ENCODE peak calls at places on chromosomes 16 and 17, in ten cellular contexts. A is GM12864, O is PC-3, U is AG04450, R is heart right ventricle, T is fibroblast of mammary gland, G is upper lobe of right lung, F is cardiac muscle cell, E is foreskin fibroblast, Q is tibial nerve. I is an unnamed sample.

GRCh38 chr17:16463341-16464000 is 28.5 kb downstream of the LRRC75A start:
- DNase-seq in A (no peak), E (peak), T (no peak), R (peak), G (no peak), F (peak), Q (no peak), U (peak), O (peak), I (no peak)

GRCh38 chr17:50947844-50948514 is 81.8 kb upstream of the TOB1 start:
- DNase-seq in O (peak), U (no peak), Q (no peak), R (peak), E (no peak), A (no peak), T (no peak), G (peak), F (no peak), I (no peak)

GRCh38 chr17:17635126-17635525 is 43.6 kb upstream of the PEMT start:
- DNase-seq in R (no peak), G (no peak), T (peak), A (no peak), O (no peak), F (no peak), Q (no peak), E (no peak), U (no peak), I (no peak)

GRCh38 chr16:35140293-35140986 is 1681.0 kb downstream of the TP53TG3F start:
- DNase-seq in R (no peak), A (no peak), O (no peak), Q (no peak), E (no peak), U (no peak), G (peak), F (no peak), T (no peak), I (no peak)

GRCh38 chr16:85246473-85246872 is 134.2 kb upstream of the CIBAR2 start:
- DNase-seq in G (no peak), A (no peak), R (no peak), F (no peak), O (no peak), Q (no peak), T (no peak), E (no peak), U (no peak), I (no peak)

GRCh38 chr17:6948562-6948961 is 47.3 kb upstream of the ALOX12 start:
- DNase-seq in G (no peak), R (no peak), A (no peak), T (no peak), U (no peak), F (no peak), E (no peak), O (peak), Q (no peak), I (no peak)

GRCh38 chr17:75288359-75288758 is 874 bp downstream of the SLC25A19 start:
- DNase-seq in R (no peak), A (no peak), F (no peak), G (no peak), T (no peak), E (no peak), Q (no peak), O (no peak), U (no peak), I (no peak)

GRCh38 chr16:1778200-1779179 is 3.9 kb downstream of the SPSB3 start:
- DNase-seq in E (peak), A (no peak), O (no peak), T (no peak), R (peak), G (no peak), Q (no peak), F (no peak), U (no peak), I (no peak)

GRCh38 chr16:80467961-80468360 is 72.8 kb upstream of the DYNLRB2 start:
- DNase-seq in U (no peak), O (no peak), A (no peak), E (no peak), Q (no peak), T (no peak), G (no peak), F (no peak), R (no peak), I (no peak)

GRCh38 chr17:79420318-79421243 is 190.3 kb downstream of the RBFOX3 start:
- DNase-seq in T (peak), F (peak), A (no peak), O (peak), R (no peak), U (no peak), E (peak), Q (no peak), G (no peak), I (no peak)

GRCh38 chr17:55432358-55433028 is 10.9 kb upstream of the MMD start:
- DNase-seq in A (no peak), U (no peak), Q (no peak), O (peak), F (no peak), G (no peak), T (peak), E (no peak), R (no peak), I (no peak)

GRCh38 chr17:80106176-80106575 is 4.8 kb downstream of the GAA start:
- DNase-seq in R (no peak), Q (no peak), E (no peak), T (no peak), O (no peak), F (no peak), A (no peak), G (peak), U (no peak), I (no peak)

GRCh38 chr17:61410555-61411089 is 11.0 kb downstream of the TBX2 start:
- DNase-seq in R (peak), F (peak), O (no peak), T (peak), E (peak), U (peak), Q (peak), A (no peak), G (peak), I (peak)

GRCh38 chr16:69564845-69565610 is 738 bp upstream of the NFAT5 start:
- DNase-seq in G (no peak), A (no peak), E (no peak), Q (no peak), R (no peak), O (no peak), F (no peak), T (no peak), U (no peak), I (no peak)

GRCh38 chr16:69563605-69564580 is 1.9 kb upstream of the NFAT5 start:
- DNase-seq in A (peak), E (peak), U (no peak), Q (no peak), R (no peak), F (no peak), O (peak), G (no peak), T (peak), I (peak)

GRCh38 chr16:69565611-69566436 is at the start of gene NFAT5:
- DNase-seq in F (peak), E (peak), R (peak), O (peak), G (peak), A (no peak), U (peak), T (peak), Q (peak), I (peak)

GRCh38 chr16:69566437-69567030 is 768 bp downstream of the NFAT5 start:
- DNase-seq in R (peak), G (peak), O (peak), U (no peak), F (peak), T (peak), A (no peak), Q (peak), E (peak), I (peak)

GRCh38 chr16:69567031-69567680 is 1.4 kb downstream of the NFAT5 start:
- DNase-seq in R (no peak), F (peak), A (no peak), O (peak), E (no peak), Q (no peak), G (no peak), T (no peak), U (no peak), I (no peak)
- TF ChIP-seq CTCF in R (no peak), F (peak), A (peak), O (no peak), E (peak), Q (no peak), G (peak), T (peak), U (peak), I (no peak)

DNA sequence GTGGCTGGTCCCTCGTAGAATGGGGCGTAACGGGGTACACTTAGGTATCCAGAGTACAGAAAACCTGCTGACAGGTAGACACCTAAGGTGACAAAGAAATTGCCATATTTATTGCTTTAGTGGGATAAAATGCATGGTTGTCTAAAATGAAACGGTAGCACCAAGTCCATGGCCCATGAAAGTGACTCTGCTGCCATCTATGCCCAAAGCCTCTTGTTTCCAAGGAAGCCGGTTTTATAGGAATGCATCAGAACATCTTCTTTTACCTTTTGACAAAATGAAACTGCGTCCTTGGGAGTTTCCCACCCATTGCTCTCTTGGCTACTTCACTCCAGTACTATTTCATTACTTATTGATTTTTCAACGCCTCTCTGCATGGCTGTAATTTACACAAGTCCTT is 151.3 kb upstream of the ZFHX3 start:
- DNase-seq in T (no peak), O (no peak), A (no peak), R (no peak), Q (no peak), U (no peak), F (no peak), E (no peak), G (no peak), I (no peak)
- TF ChIP-seq CTCF in T (no peak), O (peak), A (no peak), R (no peak), Q (no peak), U (no peak), F (no peak), E (no peak), G (no peak), I (no peak)

GRCh38 chr16:88415381-88416323 is 32.9 kb downstream of the ZNF469 start:
- DNase-seq in A (no peak), F (no peak), R (no peak), U (no peak), Q (no peak), O (no peak), T (no peak), G (no peak), E (no peak), I (no peak)
- TF ChIP-seq CTCF in A (no peak), F (no peak), R (no peak), U (no peak), Q (no peak), O (no peak), T (no peak), G (no peak), E (no peak), I (no peak)

DNA sequence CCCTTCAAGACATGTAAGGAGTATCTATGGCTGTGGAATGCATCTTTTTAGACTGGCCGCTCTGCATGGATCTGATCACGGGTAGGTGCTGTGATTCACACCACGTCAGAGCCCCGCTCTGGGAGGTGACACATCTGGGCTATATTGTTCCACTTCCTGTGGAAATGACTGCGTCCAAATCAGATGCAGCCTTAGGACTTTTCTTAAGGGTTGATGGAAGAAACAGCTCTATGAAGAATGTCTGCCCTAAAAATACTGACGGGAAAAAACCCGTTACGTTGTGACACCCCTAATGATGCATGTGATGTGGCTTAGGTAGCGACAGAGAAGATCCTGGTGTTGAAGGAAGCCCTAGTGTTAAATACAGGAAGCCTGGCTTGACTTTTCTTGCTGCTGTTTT is 12.2 kb downstream of the BANP start:
- DNase-seq in T (peak), E (peak), U (no peak), O (peak), F (no peak), G (no peak), A (no peak), R (no peak), Q (no peak), I (peak)
- TF ChIP-seq CTCF in T (no peak), E (no peak), U (no peak), O (no peak), F (no peak), G (no peak), A (no peak), R (no peak), Q (no peak), I (no peak)

GRCh38 chr16:89383095-89384003 is 107.0 kb downstream of the ANKRD11 start:
- DNase-seq in O (peak), U (no peak), G (peak), Q (no peak), T (peak), F (peak), A (no peak), R (no peak), E (no peak), I (no peak)

GRCh38 chr16:89386337-89386736 is 104.0 kb downstream of the ANKRD11 start:
- DNase-seq in A (no peak), F (no peak), Q (no peak), T (no peak), R (no peak), O (no peak), E (no peak), G (no peak), U (no peak), I (no peak)

GRCh38 chr16:89386786-89387185 is 103.6 kb downstream of the ANKRD11 start:
- DNase-seq in T (no peak), U (no peak), G (no peak), O (no peak), E (no peak), F (no peak), A (no peak), R (no peak), Q (no peak), I (no peak)

GRCh38 chr16:89384282-89384681 is 106.1 kb downstream of the ANKRD11 start:
- DNase-seq in Q (no peak), O (no peak), E (no peak), A (no peak), U (no peak), T (no peak), F (no peak), G (no peak), R (no peak), I (no peak)

GRCh38 chr16:89385712-89386111 is 104.6 kb downstream of the ANKRD11 start:
- DNase-seq in A (no peak), G (no peak), O (no peak), U (no peak), E (no peak), F (no peak), R (no peak), T (no peak), Q (no peak), I (no peak)
- TF ChIP-seq CTCF in A (no peak), G (no peak), O (no peak), U (no peak), E (no peak), F (no peak), R (no peak), T (no peak), Q (no peak), I (no peak)

GRCh38 chr17:71765437-71765836 is 355.4 kb upstream of the SOX9 start:
- DNase-seq in R (no peak), U (no peak), O (no peak), T (no peak), A (no peak), Q (no peak), E (no peak), F (no peak), G (no peak), I (no peak)

GRCh38 chr17:71759422-71760060 is 361.3 kb upstream of the SOX9 start:
- DNase-seq in G (no peak), T (no peak), A (no peak), R (no peak), F (no peak), Q (no peak), E (no peak), U (peak), O (no peak), I (no peak)

GRCh38 chr17:71760062-71760720 is 360.6 kb upstream of the SOX9 start:
- DNase-seq in F (no peak), A (no peak), G (no peak), E (no peak), U (peak), T (peak), Q (no peak), R (no peak), O (peak), I (no peak)

GRCh38 chr17:71762526-71762925 is 358.3 kb upstream of the SOX9 start:
- DNase-seq in Q (no peak), R (no peak), T (no peak), O (no peak), G (no peak), E (no peak), A (no peak), U (no peak), F (no peak), I (no peak)

DNA sequence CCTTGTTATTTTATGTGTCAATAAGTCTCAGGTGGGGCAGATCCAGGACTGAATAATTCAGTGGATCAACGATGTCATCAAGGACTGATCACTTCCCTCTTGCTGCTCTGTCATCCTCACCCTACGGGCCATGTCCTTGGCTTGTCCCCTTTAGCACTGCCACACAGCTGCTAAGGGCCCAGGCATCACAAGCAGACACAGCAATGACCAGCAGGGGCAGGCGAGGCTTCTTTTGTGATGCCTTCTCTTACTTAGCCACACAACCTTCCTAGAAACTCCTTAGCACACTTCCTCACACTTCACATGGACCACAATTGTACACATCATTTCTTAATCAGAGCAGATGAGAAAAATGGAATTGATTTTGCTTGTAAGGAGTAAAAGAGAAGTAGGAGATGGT is 356.3 kb upstream of the SOX9 start:
- DNase-seq in Q (no peak), A (no peak), E (no peak), G (no peak), O (peak), R (no peak), U (no peak), T (no peak), F (peak), I (no peak)
- TF ChIP-seq CTCF in Q (no peak), A (peak), E (no peak), G (no peak), O (peak), R (peak), U (peak), T (peak), F (peak), I (no peak)

DNA sequence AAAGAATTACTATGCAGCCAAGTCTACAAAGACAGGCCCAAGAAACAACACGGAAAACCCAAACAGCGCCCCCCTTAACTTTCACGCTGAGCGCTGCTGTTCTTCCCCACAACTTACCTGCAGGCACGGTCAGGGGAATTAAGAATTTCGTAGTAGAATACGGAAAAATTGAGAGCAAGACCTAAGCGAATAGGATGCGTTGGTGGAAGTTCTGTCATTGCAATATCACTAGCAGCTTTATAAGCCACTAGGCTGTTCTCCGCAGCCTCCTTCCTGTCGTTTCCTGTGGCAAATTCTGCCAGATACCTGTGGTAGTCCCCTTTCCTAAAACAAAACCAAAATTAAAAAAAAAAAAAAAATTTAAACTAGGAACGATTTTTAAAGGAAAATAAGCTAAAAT is 39.0 kb downstream of the YWHAE start:
- DNase-seq in O (no peak), F (no peak), U (no peak), E (no peak), Q (no peak), G (no peak), T (no peak), A (no peak), R (no peak), I (no peak)
- TF ChIP-seq CTCF in O (no peak), F (no peak), U (no peak), E (no peak), Q (no peak), G (no peak), T (no peak), A (no peak), R (no peak), I (no peak)

DNA sequence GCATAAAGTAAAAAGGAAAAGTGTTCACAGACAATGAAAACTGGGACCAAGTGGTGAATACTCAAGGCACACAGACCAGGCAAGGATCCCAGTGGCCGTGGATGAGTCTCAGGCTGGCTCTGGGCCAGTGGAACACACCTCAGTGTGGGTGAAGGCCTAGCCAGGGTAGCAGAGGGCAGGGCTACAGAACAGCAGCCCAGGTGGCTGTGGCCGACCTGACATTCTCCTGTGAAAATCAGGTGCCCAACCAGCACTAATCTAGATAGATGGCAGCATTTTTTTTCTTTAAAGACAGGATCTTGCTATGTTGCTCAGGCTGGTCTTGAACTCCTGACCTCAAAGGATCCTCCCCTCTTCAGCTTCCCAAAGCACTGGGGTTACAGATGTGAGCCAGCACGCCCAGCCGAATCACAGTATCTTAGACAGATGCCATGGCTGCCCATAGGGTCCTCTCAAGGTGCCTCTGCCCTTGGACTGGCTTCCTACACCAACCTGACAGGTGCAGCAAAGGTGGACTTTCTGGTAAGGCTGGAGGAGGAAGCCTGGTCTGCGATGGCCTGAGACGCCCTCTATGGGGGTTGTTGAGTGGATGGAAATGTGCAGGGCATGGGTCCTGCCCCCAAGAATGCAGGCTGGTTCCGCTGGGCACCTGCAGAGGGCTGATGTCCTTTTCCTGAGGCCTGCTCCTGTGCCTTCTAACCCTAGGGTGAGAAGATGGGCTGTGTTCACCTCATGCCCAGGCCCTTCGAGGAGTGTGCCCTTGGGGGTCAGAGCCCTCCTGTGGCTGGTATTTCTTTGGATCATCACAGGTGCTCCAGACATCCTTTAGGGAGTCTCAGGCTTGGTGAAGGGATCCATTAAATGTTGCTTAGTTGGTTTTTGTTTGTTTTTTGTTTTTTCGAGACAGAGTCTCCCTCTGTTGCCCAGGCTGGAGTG is 3.8 kb upstream of the P4HB start:
- DNase-seq in A (no peak), Q (no peak), E (no peak), O (no peak), T (no peak), U (no peak), G (no peak), R (no peak), F (no peak), I (no peak)
- TF ChIP-seq CTCF in A (no peak), Q (no peak), E (no peak), O (peak), T (no peak), U (no peak), G (no peak), R (no peak), F (no peak), I (no peak)

GRCh38 chr17:39916918-39917317 is 1.5 kb downstream of the GSDMB start:
- DNase-seq in G (peak), T (peak), R (no peak), A (no peak), F (no peak), O (no peak), U (no peak), E (no peak), Q (no peak), I (no peak)
- TF ChIP-seq CTCF in G (no peak), T (peak), R (peak), A (no peak), F (peak), O (peak), U (peak), E (peak), Q (no peak), I (no peak)

I was measured in CD14-positive monocyte.